ENCODE peak calls at places on chromosomes 1 and 21, in five cellular contexts. H is HEK293T; E is body of pancreas; P is central memory CD8-positive, alpha-beta T cell; F is NCI-H460. G is an unnamed sample.

GRCh38 chr1:90725961-90726715 is 9.0 kb upstream of the BARHL2 start:
- DNase-seq in P (no peak), F (no peak), H (no peak), E (no peak), G (no peak)

GRCh38 chr1:168112673-168113305 is 23.9 kb downstream of the GPR161 start:
- DNase-seq in E (peak; percentile 30), P (no peak), H (peak; percentile 52), F (no peak), G (no peak)

GRCh38 chr1:19512545-19512944 is 27.2 kb upstream of the CAPZB start:
- DNase-seq in P (no peak), F (no peak), H (no peak), E (no peak), G (no peak)

GRCh38 chr21:32844653-32845443 is 73.3 kb upstream of the PAXBP1 start:
- DNase-seq in H (peak; percentile 24), F (peak; percentile 51), E (no peak), P (no peak), G (no peak)

GRCh38 chr1:106964505-106964904 is 92.0 kb upstream of the PRMT6 start:
- DNase-seq in P (no peak), E (peak; percentile 4), F (no peak), H (no peak), G (no peak)

GRCh38 chr1:93668121-93668520 is 13.5 kb downstream of the BCAR3 start:
- DNase-seq in F (no peak), H (no peak), E (no peak), P (no peak), G (no peak)

GRCh38 chr1:168635129-168635528 is 58.7 kb downstream of the XCL1 start:
- DNase-seq in E (no peak), F (no peak), H (no peak), P (no peak), G (no peak)

GRCh38 chr1:54338479-54338878 is 67.7 kb downstream of the SSBP3 start:
- DNase-seq in H (no peak), P (no peak), F (no peak), E (no peak), G (no peak)

GRCh38 chr1:15090373-15090772 is 63.2 kb upstream of the TMEM51 start:
- DNase-seq in F (no peak), P (no peak), E (peak; percentile 96), H (no peak), G (peak; percentile 26)

GRCh38 chr21:15272591-15272990 is 207.8 kb upstream of the NRIP1 start:
- DNase-seq in F (no peak), H (no peak), P (no peak), E (no peak), G (no peak)

GRCh38 chr21:42766756-42767560 is 112.4 kb downstream of the WDR4 start:
- DNase-seq in E (no peak), P (no peak), F (no peak), H (no peak), G (no peak)

GRCh38 chr1:110580244-110580643 is 25.9 kb downstream of the KCNA2 start:
- DNase-seq in F (no peak), E (no peak), H (no peak), P (no peak), G (no peak)

GRCh38 chr1:40312238-40313205 is 4.6 kb downstream of the COL9A2 start:
- DNase-seq in H (peak; percentile 6), P (no peak), E (no peak), F (no peak), G (no peak)

GRCh38 chr1:242205622-242206489 is 207.0 kb upstream of the MAP1LC3C start:
- DNase-seq in F (no peak), P (no peak), H (no peak), E (no peak), G (no peak)

GRCh38 chr21:16211339-16212303 is 481.8 kb downstream of the USP25 start:
- DNase-seq in P (no peak), H (no peak), F (no peak), E (no peak), G (no peak)

GRCh38 chr1:66266756-66267155 is 267.2 kb upstream of the SGIP1 start:
- DNase-seq in E (no peak), H (no peak), P (no peak), F (no peak), G (no peak)

GRCh38 chr1:108896160-108897150 is 19.7 kb downstream of the GPSM2 start:
- DNase-seq in E (no peak), P (no peak), F (no peak), H (no peak), G (no peak)

GRCh38 chr1:58575831-58576726 is 973 bp downstream of the TACSTD2 start:
- DNase-seq in F (no peak), P (no peak), H (no peak), E (peak; percentile 79), G (no peak)

GRCh38 chr1:224635356-224635755 is 19.2 kb downstream of the CNIH3 start:
- DNase-seq in P (no peak), E (peak; percentile 68), F (no peak), H (no peak), G (no peak)

GRCh38 chr1:36425791-36426190 is 24.5 kb downstream of the OSCP1 start:
- DNase-seq in F (no peak), P (no peak), E (no peak), H (no peak), G (no peak)

GRCh38 chr1:200184196-200184595 is 156.7 kb downstream of the NR5A2 start:
- DNase-seq in P (no peak), H (peak; percentile 32), F (peak; percentile 84), E (peak; percentile 92), G (no peak)

GRCh38 chr1:47436979-47437517 is 796 bp upstream of the FOXD2 start:
- DNase-seq in F (no peak), H (peak; percentile 27), E (peak; percentile 33), P (peak; percentile 21), G (no peak)

GRCh38 chr1:869499-870244 is 54.1 kb upstream of the SAMD11 start:
- DNase-seq in H (peak; percentile 78), E (peak; percentile 79), P (peak; percentile 75), F (peak; percentile 22), G (peak; percentile 81)

GRCh38 chr1:78464449-78464891 is 26.3 kb upstream of the PTGFR start:
- DNase-seq in E (no peak), H (no peak), F (no peak), P (no peak), G (no peak)

GRCh38 chr1:66984491-66984890 is 59.7 kb downstream of the MIER1 start:
- DNase-seq in E (no peak), P (no peak), H (no peak), F (no peak), G (no peak)

GRCh38 chr21:18553786-18554185 is 150.2 kb upstream of the TMPRSS15 start:
- DNase-seq in E (no peak), F (no peak), P (no peak), H (no peak), G (no peak)

GRCh38 chr1:2267051-2267830 is 39.1 kb downstream of the SKI start:
- DNase-seq in P (no peak), H (no peak), E (no peak), F (no peak), G (no peak)

GRCh38 chr1:247008406-247008799 is 546 bp upstream of the ZNF695 start:
- DNase-seq in P (no peak), H (no peak), E (no peak), F (no peak), G (no peak)

GRCh38 chr1:59506952-59507351 is 210.1 kb downstream of the FGGY start:
- DNase-seq in E (peak; percentile 68), H (no peak), F (no peak), P (no peak), G (no peak)

GRCh38 chr1:201946224-201946908 is at the start of gene LMOD1:
- DNase-seq in H (peak; percentile 87), E (peak; percentile 83), P (no peak), F (peak; percentile 28), G (no peak)

GRCh38 chr1:60573726-60574409 is 500.3 kb upstream of the C1orf87 start:
- DNase-seq in H (no peak), P (no peak), F (peak; percentile 40), E (no peak), G (no peak)

GRCh38 chr1:96865731-96866684 is 144.4 kb downstream of the PTBP2 start:
- DNase-seq in H (no peak), E (no peak), F (peak; percentile 33), P (no peak), G (no peak)

GRCh38 chr1:185349556-185349955 is 32.5 kb upstream of the IVNS1ABP start:
- DNase-seq in H (no peak), P (no peak), F (no peak), E (no peak), G (no peak)

GRCh38 chr1:10730985-10731384 is 65.5 kb downstream of the CASZ1 start:
- DNase-seq in F (peak; percentile 88), E (no peak), H (no peak), P (no peak), G (no peak)

GRCh38 chr1:62318320-62318755 is 896 bp downstream of the KANK4 start:
- DNase-seq in H (no peak), F (no peak), P (no peak), E (peak; percentile 66), G (no peak)

GRCh38 chr1:187498028-187498427 is 669.3 kb downstream of the PLA2G4A start:
- DNase-seq in P (no peak), E (no peak), H (no peak), F (no peak), G (no peak)

GRCh38 chr1:77642196-77642595 is 40.3 kb downstream of the ZZZ3 start:
- DNase-seq in P (no peak), H (no peak), F (no peak), E (no peak), G (no peak)

G was measured in immature natural killer cell.